ENCODE peak calls at places on chromosomes 2 and 18, in four cellular contexts. E is neural progenitor cell, T is A673, H is K562. K is an unnamed sample.

GRCh38 chr18:9563326-9563725 is 51.0 kb downstream of the PPP4R1 start:
- DNase-seq in T (no peak), H (no peak), E (no peak), K (no peak)

GRCh38 chr2:95346236-95346737 is 49.1 kb downstream of the KCNIP3 start:
- DNase-seq in T (no peak), H (peak; percentile 94), E (no peak), K (peak; percentile 34)

GRCh38 chr2:208352644-208353567 is 53.7 kb upstream of the PTH2R start:
- DNase-seq in E (no peak), T (no peak), H (no peak), K (no peak)

GRCh38 chr18:470661-471501 is 29.6 kb downstream of the COLEC12 start:
- DNase-seq in H (no peak), T (peak; percentile 33), E (no peak), K (no peak)

GRCh38 chr2:61011649-61012048 is 5.9 kb upstream of the PEX13 start:
- DNase-seq in T (no peak), H (no peak), E (no peak), K (no peak)

GRCh38 chr2:117562654-117563053 is 251.8 kb upstream of the DDX18 start:
- DNase-seq in H (no peak), T (no peak), E (no peak), K (no peak)

GRCh38 chr2:37641582-37642111 is 29.8 kb downstream of the CDC42EP3 start:
- DNase-seq in H (no peak), T (peak; percentile 40), E (no peak), K (no peak)

GRCh38 chr2:119544075-119545031 is at the start of gene CFAP221:
- DNase-seq in T (peak; percentile 89), H (peak; percentile 92), E (peak; percentile 95), K (peak; percentile 83)

GRCh38 chr18:74906189-74906588 is 302.8 kb downstream of the PTGR3 start:
- DNase-seq in T (no peak), H (no peak), E (no peak), K (no peak)

DNA sequence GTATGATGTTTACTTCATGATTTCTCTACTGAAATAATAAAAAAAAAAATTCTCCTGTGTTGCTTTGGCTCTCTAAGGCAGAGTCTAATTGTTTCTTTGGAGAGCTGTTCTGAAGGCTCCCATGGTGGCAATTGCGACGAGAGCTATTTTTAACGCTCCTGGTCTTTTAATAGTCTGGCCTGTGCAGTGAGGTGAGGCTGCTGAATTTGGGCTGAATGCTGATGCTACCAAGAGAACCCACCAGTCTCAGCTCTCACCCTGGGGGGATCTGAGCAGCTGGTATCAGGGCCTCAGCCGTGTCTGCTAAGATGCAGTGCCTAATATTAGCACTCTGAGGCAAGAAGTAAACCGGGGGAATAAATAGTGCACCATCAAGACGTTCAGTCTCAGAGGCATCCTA is 214.7 kb upstream of the PID1 start:
- DNase-seq in H (no peak), T (no peak), E (peak; percentile 3), K (no peak)
- H3K27ac ChIP-seq in H (no peak overlapping the region), T (no peak overlapping the region), E (no peak overlapping the region), K (no peak overlapping the region)

DNA sequence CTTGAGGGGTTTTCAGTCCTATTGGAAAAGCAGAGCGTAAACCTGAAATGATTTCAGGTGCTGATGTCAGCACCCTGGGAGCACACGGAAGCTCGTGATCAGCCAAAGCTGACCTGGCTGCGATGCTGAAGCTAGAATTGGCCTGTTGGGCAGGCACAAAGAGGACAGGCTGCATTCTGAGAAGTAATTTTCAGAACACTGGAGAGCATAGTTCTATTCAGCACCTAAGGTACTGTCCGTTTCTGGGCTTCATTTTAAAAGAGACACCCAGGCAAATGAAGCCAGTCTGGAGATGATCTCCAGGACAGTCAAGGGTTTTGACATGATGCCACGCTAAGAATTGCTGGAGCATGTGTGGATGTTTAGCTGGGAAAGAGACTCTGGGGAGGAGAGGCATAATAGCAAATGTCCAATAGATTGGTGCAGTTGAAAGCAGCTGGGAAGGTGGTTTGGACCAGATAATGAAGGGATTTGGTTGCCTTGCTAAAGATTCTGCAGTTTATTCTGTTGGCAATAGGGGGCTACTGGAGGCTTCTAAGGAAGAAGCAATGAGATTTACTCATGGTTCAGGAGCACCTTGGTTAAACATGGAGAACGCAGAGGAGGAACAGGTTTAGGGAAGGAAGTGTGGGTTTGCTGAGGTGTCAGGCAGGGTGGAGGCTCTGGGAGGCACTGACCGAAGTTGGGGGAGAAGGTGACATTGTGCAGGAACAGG is 86.6 kb downstream of the ACOXL start:
- DNase-seq in H (no peak), E (no peak), T (peak; percentile 26), K (no peak)
- TF ChIP-seq CTCF in H (peak; percentile 13), E (peak; percentile 39), T (no peak), K (no peak)

GRCh38 chr2:106065268-106065982 is 128.7 kb downstream of the UXS1 start:
- DNase-seq in H (no peak), E (peak; percentile 36), T (no peak), K (no peak)

GRCh38 chr2:106068415-106068814 is 125.7 kb downstream of the UXS1 start:
- DNase-seq in H (no peak), E (no peak), T (peak; percentile 12), K (no peak)

GRCh38 chr2:106070181-106070580 is 123.9 kb downstream of the UXS1 start:
- DNase-seq in T (no peak), E (no peak), H (no peak), K (no peak)

GRCh38 chr2:106062627-106063026 is 131.5 kb downstream of the UXS1 start:
- DNase-seq in E (no peak), T (no peak), H (no peak), K (no peak)

DNA sequence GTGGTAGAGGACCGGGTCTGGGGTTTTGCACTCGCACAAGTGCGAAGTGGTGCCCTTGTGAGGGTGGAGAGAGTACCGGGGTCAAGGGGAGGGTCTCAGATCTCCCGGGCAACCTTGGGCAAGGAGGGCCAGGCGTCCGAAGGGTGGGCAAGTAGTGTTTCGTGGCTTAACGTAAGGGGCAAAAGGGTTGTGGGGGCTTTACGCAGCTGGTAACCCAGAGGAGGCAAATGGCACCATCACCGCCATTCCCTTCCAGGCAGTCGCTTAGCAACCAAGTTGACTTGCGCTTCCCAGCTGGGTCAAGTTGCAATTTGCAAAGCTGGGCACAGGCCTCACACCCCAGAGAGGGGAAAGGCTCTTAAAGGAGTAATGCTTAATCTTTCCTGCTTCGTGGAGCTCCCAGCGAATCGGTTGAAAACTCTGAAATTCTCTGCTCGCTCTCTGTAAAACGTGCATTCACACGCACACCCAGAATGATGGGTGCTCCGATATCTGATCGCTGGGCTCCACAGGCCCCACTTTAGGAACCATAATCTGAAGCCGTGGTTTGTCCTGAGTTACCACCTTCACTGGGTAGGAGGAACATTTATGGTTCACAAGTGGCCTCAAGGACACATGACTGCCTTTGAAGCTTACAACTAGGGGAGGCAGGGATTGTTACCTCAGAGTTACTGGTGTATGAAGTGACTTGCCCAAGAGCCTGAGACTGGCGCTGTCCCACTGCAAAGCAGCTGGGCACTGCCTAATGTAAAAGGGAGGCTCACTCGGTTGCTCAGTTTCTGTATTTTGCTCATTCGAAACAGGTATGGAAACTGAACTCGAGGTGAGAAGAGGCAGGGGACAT is 127.9 kb downstream of the UXS1 start:
- DNase-seq in H (no peak), T (no peak), E (peak; percentile 50), K (no peak)
- H3K4me3 ChIP-seq in H (no peak overlapping the region), T (no peak overlapping the region), E (peak overlapping the region; percentile 45), K (no peak overlapping the region)

GRCh38 chr18:28045176-28045810 is 131.6 kb downstream of the CDH2 start:
- DNase-seq in E (no peak), T (no peak), H (no peak), K (no peak)
- H3K27ac ChIP-seq in E (peak overlapping the region; percentile 14), T (no peak overlapping the region), H (no peak overlapping the region), K (peak overlapping the region; percentile 33)

GRCh38 chr2:14944562-14945346 is 312.2 kb downstream of the LRATD1 start:
- DNase-seq in H (no peak), E (peak; percentile 68), T (peak; percentile 82), K (peak; percentile 76)
- TF ChIP-seq CTCF in H (peak; percentile 53), E (peak; percentile 66), T (peak; percentile 78), K (peak; percentile 77)

GRCh38 chr18:2856499-2856898 is 9.7 kb downstream of the EMILIN2 start:
- DNase-seq in E (no peak), H (no peak), T (no peak), K (no peak)
- H3K4me3 ChIP-seq in E (no peak overlapping the region), H (no peak overlapping the region), T (no peak overlapping the region), K (no peak overlapping the region)

DNA sequence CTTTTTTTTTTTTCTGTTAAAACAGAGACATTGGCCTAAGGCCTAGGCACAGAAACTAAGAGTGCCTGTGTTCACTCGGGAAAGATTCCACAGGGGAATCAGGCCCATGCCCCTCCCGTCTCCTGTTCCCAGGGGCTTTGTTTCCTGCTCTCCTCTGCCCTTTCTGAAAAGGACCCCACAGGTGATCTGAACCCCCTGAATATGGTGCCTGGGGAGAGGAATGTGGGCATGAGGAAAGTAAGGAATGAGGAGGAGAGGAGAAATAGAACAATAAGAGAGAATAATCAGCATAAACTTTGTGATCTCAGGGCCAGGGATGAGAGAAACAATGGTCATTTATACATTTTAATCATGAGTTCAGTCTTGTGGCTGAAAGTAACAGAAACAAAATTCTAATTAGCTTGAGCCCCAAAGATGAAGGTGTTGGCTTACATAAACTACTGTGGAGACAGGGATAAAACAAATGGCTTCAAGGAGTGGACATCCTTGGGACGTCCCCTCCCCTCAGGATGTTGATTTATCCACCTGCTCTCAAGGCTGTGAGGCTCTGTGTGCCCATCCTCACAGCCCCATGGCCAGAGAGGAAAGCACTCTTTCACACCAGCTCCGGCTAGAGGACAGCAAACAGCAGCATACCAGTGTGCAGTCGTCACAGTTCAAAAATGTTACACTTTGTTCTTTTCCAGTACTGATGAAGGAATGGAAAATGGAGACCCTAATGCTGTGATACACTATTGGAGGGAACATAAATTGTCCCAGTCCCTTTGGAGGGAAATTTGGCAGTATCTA is 46.4 kb upstream of the MRPL33 start:
- DNase-seq in H (no peak), T (no peak), E (peak; percentile 17), K (no peak)
- H3K27ac ChIP-seq in H (no peak overlapping the region), T (no peak overlapping the region), E (no peak overlapping the region), K (no peak overlapping the region)

K was measured in WERI-Rb-1.